ENCODE peak calls at places on chromosomes 16 and 17, in nine cellular contexts. U is PC-9, W is Caco-2, J is right atrium auricular region, I is fibroblast of lung, G is H9, H is esophagus squamous epithelium, Y is endothelial cell of umbilical vein, X is HCT116. L is an unnamed sample.

GRCh38 chr16:85126731-85127662 is 14.7 kb upstream of the CIBAR2 start:
- DNase-seq in U (no peak), X (no peak), W (no peak), H (no peak), J (no peak), Y (peak; percentile 88), G (no peak), I (peak; percentile 68), L (no peak)

GRCh38 chr16:11783319-11784047 is 13.6 kb downstream of the ZC3H7A start:
- DNase-seq in U (peak; percentile 27), I (peak; percentile 15), G (no peak), J (no peak), Y (peak; percentile 88), W (no peak), X (no peak), H (no peak), L (no peak)

GRCh38 chr16:2236362-2237075 is at the start of gene DNASE1L2:
- DNase-seq in W (peak; percentile 51), J (no peak), G (peak; percentile 66), X (no peak), H (no peak), Y (peak; percentile 25), U (no peak), I (no peak), L (no peak)

GRCh38 chr16:81668243-81669097 is 110.6 kb upstream of the PLCG2 start:
- DNase-seq in G (no peak), X (no peak), W (no peak), I (no peak), H (no peak), U (no peak), J (no peak), Y (no peak), L (no peak)

GRCh38 chr17:41223821-41224220 is 2.6 kb upstream of the KRTAP9-2 start:
- DNase-seq in G (no peak), Y (no peak), J (no peak), H (no peak), U (no peak), W (no peak), X (no peak), I (no peak), L (no peak)

GRCh38 chr16:66030036-66030435 is 336.5 kb upstream of the CDH5 start:
- DNase-seq in X (no peak), J (no peak), I (peak; percentile 64), G (no peak), Y (no peak), H (no peak), W (no peak), U (no peak), L (no peak)

GRCh38 chr17:12113156-12113555 is 92.5 kb downstream of the MAP2K4 start:
- DNase-seq in U (no peak), G (no peak), I (no peak), H (no peak), Y (no peak), X (no peak), J (no peak), W (no peak), L (no peak)

GRCh38 chr16:642189-643049 is 791 bp downstream of the MCRIP2 start:
- DNase-seq in W (peak; percentile 77), I (no peak), H (no peak), U (peak; percentile 73), J (no peak), Y (no peak), G (no peak), X (no peak), L (peak; percentile 44)

GRCh38 chr17:5514976-5515375 is 28.6 kb downstream of the MIS12 start:
- DNase-seq in G (no peak), Y (no peak), H (no peak), J (no peak), I (no peak), W (no peak), U (no peak), X (no peak), L (no peak)

GRCh38 chr17:70187383-70187782 is 18.1 kb downstream of the KCNJ2 start:
- DNase-seq in H (no peak), U (no peak), W (no peak), X (no peak), Y (no peak), J (no peak), G (no peak), I (peak; percentile 34), L (no peak)

GRCh38 chr16:47877166-47877565 is 278.6 kb downstream of the ABCC12 start:
- DNase-seq in J (no peak), X (no peak), U (no peak), H (no peak), W (no peak), I (no peak), G (no peak), Y (no peak), L (no peak)

GRCh38 chr17:10119203-10120112 is 78.9 kb downstream of the GAS7 start:
- DNase-seq in Y (no peak), I (no peak), G (peak; percentile 91), U (peak; percentile 83), H (no peak), J (no peak), X (peak; percentile 90), W (peak; percentile 15), L (peak; percentile 95)

GRCh38 chr16:87017388-87018012 is 299.7 kb downstream of the C16orf95 start:
- DNase-seq in X (peak; percentile 80), G (peak; percentile 39), Y (peak; percentile 88), H (no peak), W (no peak), I (peak; percentile 85), J (no peak), U (no peak), L (no peak)
- TF ChIP-seq CTCF in X (peak; percentile 57), G (peak; percentile 53), Y (peak; percentile 52), H (no peak), W (no peak), I (peak; percentile 6), J (no peak), U (peak; percentile 38), L (no peak)

GRCh38 chr17:76498886-76499667 is 2.1 kb downstream of the RHBDF2 start:
- DNase-seq in I (no peak), Y (no peak), X (no peak), J (no peak), U (peak; percentile 26), H (no peak), G (no peak), W (peak; percentile 32), L (no peak)

GRCh38 chr17:76500074-76500744 is 1.0 kb downstream of the RHBDF2 start:
- DNase-seq in X (no peak), G (no peak), I (no peak), Y (no peak), U (peak; percentile 12), H (no peak), W (peak; percentile 33), J (no peak), L (no peak)

GRCh38 chr17:76501827-76502307 is 644 bp upstream of the RHBDF2 start:
- DNase-seq in W (no peak), H (no peak), G (no peak), J (no peak), Y (no peak), U (no peak), I (no peak), X (no peak), L (no peak)

GRCh38 chr17:76501018-76501826 is at the start of gene RHBDF2:
- DNase-seq in J (peak; percentile 91), I (peak; percentile 70), H (no peak), Y (peak; percentile 76), W (peak; percentile 97), G (peak; percentile 97), U (peak; percentile 97), X (peak; percentile 54), L (peak; percentile 90)

DNA sequence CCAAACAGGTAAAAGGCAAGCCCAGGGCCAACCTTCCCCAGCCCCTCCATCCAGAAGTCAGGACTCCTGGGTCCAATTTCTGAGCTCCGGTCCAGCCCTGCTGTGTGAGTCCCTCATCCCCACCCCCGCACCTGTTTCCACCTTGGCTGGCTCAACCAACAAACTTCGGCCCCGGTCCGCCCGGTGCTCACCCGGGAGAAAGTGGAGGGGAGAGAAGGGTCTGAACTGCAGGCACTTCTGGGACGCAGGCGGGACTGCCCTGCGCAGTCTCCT is 542 bp downstream of the RHBDF2 start:
- DNase-seq in W (no peak), I (no peak), Y (no peak), X (no peak), J (no peak), H (no peak), G (no peak), U (no peak), L (no peak)
- H3K27me3 ChIP-seq in W (no peaks in the 10 kb centered on the region), I (no peaks in the 10 kb centered on the region), Y (no peaks in the 10 kb centered on the region), X (no peaks in the 10 kb centered on the region), J (no peaks in the 10 kb centered on the region), H (no peaks in the 10 kb centered on the region), G (no peaks in the 10 kb centered on the region), U (no peaks in the 10 kb centered on the region), L (no peaks in the 10 kb centered on the region)

DNA sequence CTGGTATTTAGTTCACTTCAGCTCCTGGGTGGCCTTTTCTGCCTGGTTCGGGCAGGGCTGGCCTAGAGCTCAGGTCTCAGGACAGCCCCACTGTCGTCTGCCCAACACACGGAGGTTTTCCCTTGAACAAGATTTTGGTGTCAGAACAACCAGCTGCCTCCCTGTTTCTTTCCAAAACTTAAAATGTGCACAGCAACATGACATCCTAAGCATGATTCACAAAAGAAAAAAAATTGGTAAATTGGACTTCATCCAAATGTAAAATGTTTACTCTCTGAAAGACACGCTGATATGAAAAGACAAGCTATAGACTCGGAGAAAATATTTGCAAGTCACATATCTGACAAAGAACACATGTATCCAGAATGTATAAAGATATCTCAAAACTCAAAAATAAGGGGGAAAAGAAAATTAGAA is 197.8 kb upstream of the CHMP6 start:
- DNase-seq in G (no peak), I (peak; percentile 90), J (no peak), U (no peak), H (no peak), Y (peak; percentile 80), W (no peak), X (no peak), L (no peak)
- H3K4me1 ChIP-seq in G (no peaks in the 10 kb centered on the region), I (peaks cover 62% of the 10 kb centered on the region), J (no peaks in the 10 kb centered on the region), U (peaks cover 41% of the 10 kb centered on the region), H (peaks cover 11% of the 10 kb centered on the region), Y (peaks cover 55% of the 10 kb centered on the region), W (peaks cover 26% of the 10 kb centered on the region), X (peaks cover 40% of the 10 kb centered on the region), L (no peaks in the 10 kb centered on the region)

GRCh38 chr17:20009302-20010098 is at the start of gene SPECC1:
- DNase-seq in W (peak; percentile 96), H (no peak), J (peak; percentile 81), X (peak; percentile 49), G (peak; percentile 94), Y (peak; percentile 71), I (peak; percentile 41), U (peak; percentile 94), L (peak; percentile 63)
- TF ChIP-seq CTCF in W (peak; percentile 97), H (no peak), J (peak; percentile 99), X (peak; percentile 59), G (peak; percentile 99), Y (peak; percentile 88), I (no peak), U (no peak), L (peak; percentile 91)